ENCODE peak calls at places on chromosomes 4 and X, in seven cellular contexts. C is GM23338, F is testis, N is psoas muscle, Y is vagina, Z is adrenal gland, K is HCT116. D is an unnamed sample.

GRCh38 chr4:99815597-99816011 is 1.0 kb upstream of the DAPP1 start:
- DNase-seq in C (peak), F (no peak), N (no peak), Y (no peak), Z (no peak), K (peak), D (no peak)

GRCh38 chr4:11469900-11470708 is 41.4 kb upstream of the HS3ST1 start:
- DNase-seq in C (peak), F (no peak), N (no peak), Y (no peak), Z (no peak), K (no peak), D (no peak)

GRCh38 chr4:57763070-57763469 is 652.9 kb upstream of the IGFBP7 start:
- DNase-seq in C (peak), F (no peak), N (no peak), Y (no peak), Z (no peak), K (no peak), D (no peak)

GRCh38 chr4:119040711-119041185 is 94.9 kb upstream of the MYOZ2 start:
- DNase-seq in C (peak), F (no peak), N (peak), Y (no peak), Z (no peak), K (no peak), D (no peak)

GRCh38 chr4:122577808-122578781 is 42.8 kb downstream of the IL21 start:
- DNase-seq in C (peak), F (peak), N (no peak), Y (no peak), Z (peak), K (peak), D (no peak)

GRCh38 chrX:21225643-21226042 is 148.6 kb upstream of the CNKSR2 start:
- DNase-seq in C (no peak), F (no peak), N (no peak), Y (no peak), Z (no peak), K (no peak), D (no peak)

GRCh38 chr4:150236626-150237025 is 158.4 kb downstream of the DCLK2 start:
- DNase-seq in C (no peak), F (no peak), N (no peak), Y (no peak), Z (no peak), K (no peak), D (no peak)

GRCh38 chr4:1563241-1563640 is 120.9 kb downstream of the FAM53A start:
- DNase-seq in C (no peak), F (no peak), N (no peak), Y (no peak), Z (no peak), K (no peak), D (no peak)

GRCh38 chr4:134139188-134139587 is 62.4 kb downstream of the PABPC4L start:
- DNase-seq in C (no peak), F (no peak), N (no peak), Y (no peak), Z (no peak), K (no peak), D (no peak)

GRCh38 chr4:89509708-89510269 is 202.2 kb upstream of the GPRIN3 start:
- DNase-seq in C (no peak), F (no peak), N (no peak), Y (no peak), Z (no peak), K (no peak), D (no peak)
- H3K27ac ChIP-seq in C (no peak), F (no peak), N (no peak), Y (no peak), Z (no peak), K (no peak), D (no peak)

GRCh38 chrX:108221481-108221880 is 129.9 kb downstream of the ATG4A start:
- DNase-seq in C (no peak), F (peak), N (no peak), Y (no peak), Z (no peak), K (no peak), D (no peak)
- H3K27ac ChIP-seq in C (no peak), F (no peak), N (no peak), Y (peak), Z (no peak), K (no peak), D (no peak)

GRCh38 chrX:153879741-153880439 is 6.1 kb downstream of the L1CAM start:
- DNase-seq in C (no peak), F (no peak), N (peak), Y (no peak), Z (no peak), K (no peak), D (no peak)
- H3K27ac ChIP-seq in C (no peak), F (no peak), N (no peak), Y (no peak), Z (no peak), K (no peak), D (no peak)

GRCh38 chr4:104969394-104970066 is 177.1 kb upstream of the TET2 start:
- DNase-seq in C (no peak), F (no peak), N (no peak), Y (no peak), Z (no peak), K (no peak), D (no peak)
- H3K27ac ChIP-seq in C (no peak), F (no peak), N (no peak), Y (no peak), Z (no peak), K (no peak), D (no peak)

GRCh38 chrX:45849261-45849660 is 648.6 kb upstream of the DIPK2B start:
- DNase-seq in C (peak), F (no peak), N (no peak), Y (no peak), Z (no peak), K (peak), D (no peak)

GRCh38 chrX:45850775-45851433 is 650.2 kb upstream of the DIPK2B start:
- DNase-seq in C (peak), F (peak), N (peak), Y (no peak), Z (no peak), K (no peak), D (no peak)

GRCh38 chrX:45850197-45850774 is 649.6 kb upstream of the DIPK2B start:
- DNase-seq in C (peak), F (no peak), N (no peak), Y (no peak), Z (no peak), K (no peak), D (no peak)

GRCh38 chrX:45851434-45851991 is 650.8 kb upstream of the DIPK2B start:
- DNase-seq in C (peak), F (peak), N (peak), Y (no peak), Z (no peak), K (peak), D (peak)

GRCh38 chrX:45852884-45853283 is 652.2 kb upstream of the DIPK2B start:
- DNase-seq in C (peak), F (no peak), N (no peak), Y (no peak), Z (no peak), K (no peak), D (no peak)
- H3K27ac ChIP-seq in C (peak), F (no peak), N (no peak), Y (no peak), Z (no peak), K (peak), D (no peak)

DNA sequence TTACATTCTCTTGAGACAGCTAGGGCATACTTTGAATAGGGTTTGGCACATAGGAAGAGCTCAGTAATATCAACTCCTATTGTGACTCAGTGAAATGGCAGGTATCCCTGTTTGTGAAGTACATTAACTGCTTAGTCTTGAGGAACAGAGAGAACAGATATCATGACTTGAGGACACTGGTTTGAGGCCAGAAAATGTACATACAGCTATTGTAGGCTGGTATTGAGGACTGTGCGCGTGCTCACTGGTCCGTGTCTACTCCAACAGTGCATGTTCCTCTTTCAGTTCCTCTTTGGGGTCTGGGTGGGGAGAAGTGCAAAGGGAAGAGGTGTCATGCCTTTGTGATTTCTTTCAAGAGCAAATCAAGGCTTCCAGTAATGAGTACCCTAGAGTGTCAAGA is 34.6 kb upstream of the TBC1D9 start:
- DNase-seq in C (no peak), F (peak), N (peak), Y (no peak), Z (peak), K (no peak), D (no peak)
- H3K27ac ChIP-seq in C (no peak), F (no peak), N (no peak), Y (no peak), Z (peak), K (no peak), D (peak)

GRCh38 chrX:103503163-103503852 is 16.0 kb downstream of the RAB40A start:
- DNase-seq in C (peak), F (no peak), N (no peak), Y (no peak), Z (no peak), K (no peak), D (no peak)

GRCh38 chrX:103503853-103504207 is 15.5 kb downstream of the RAB40A start:
- DNase-seq in C (no peak), F (no peak), N (no peak), Y (no peak), Z (no peak), K (no peak), D (no peak)

DNA sequence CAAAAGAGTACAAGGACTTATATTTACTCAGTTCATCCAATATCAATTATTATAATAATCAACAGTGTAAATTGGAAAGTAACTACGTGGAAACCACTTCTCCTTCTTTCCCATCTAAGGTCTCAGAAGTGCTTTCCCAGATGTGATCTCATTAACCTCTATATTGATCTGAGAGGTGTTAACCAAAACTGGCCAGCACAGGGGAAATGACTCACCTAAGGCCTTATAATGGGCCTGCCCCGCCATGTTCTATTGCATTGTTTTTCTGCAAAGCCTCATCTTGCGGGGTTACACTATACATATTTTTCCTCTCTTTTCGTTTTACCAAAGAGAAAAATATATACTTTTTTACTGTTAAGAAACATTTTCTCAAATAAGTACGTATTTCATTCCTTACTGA is 20.5 kb downstream of the RAB40A start:
- DNase-seq in C (no peak), F (no peak), N (no peak), Y (no peak), Z (no peak), K (no peak), D (no peak)
- H3K27ac ChIP-seq in C (no peak), F (no peak), N (no peak), Y (no peak), Z (no peak), K (no peak), D (no peak)

DNA sequence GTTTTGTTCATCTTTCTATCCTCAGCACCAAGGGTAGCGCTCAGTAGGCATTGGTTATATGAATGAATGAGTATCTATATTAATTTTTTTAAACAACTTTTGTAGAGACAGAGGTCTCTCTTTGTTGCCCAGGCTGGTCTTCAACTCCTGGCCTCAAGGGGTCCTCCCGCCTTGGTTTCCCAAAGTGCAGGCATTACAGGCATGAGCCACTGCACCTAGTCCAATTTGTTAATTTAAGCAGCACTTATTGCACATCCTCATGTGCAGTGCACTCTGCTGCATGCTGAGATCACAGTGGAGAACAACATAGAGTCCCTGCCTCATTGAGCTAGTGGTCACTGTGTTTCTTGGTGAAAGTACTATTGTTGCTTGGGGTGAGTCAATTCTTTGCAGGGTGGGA is 94.4 kb downstream of the NHSL2 start:
- DNase-seq in C (no peak), F (no peak), N (no peak), Y (peak), Z (no peak), K (no peak), D (no peak)
- H3K27ac ChIP-seq in C (peak), F (no peak), N (no peak), Y (no peak), Z (no peak), K (no peak), D (no peak)

DNA sequence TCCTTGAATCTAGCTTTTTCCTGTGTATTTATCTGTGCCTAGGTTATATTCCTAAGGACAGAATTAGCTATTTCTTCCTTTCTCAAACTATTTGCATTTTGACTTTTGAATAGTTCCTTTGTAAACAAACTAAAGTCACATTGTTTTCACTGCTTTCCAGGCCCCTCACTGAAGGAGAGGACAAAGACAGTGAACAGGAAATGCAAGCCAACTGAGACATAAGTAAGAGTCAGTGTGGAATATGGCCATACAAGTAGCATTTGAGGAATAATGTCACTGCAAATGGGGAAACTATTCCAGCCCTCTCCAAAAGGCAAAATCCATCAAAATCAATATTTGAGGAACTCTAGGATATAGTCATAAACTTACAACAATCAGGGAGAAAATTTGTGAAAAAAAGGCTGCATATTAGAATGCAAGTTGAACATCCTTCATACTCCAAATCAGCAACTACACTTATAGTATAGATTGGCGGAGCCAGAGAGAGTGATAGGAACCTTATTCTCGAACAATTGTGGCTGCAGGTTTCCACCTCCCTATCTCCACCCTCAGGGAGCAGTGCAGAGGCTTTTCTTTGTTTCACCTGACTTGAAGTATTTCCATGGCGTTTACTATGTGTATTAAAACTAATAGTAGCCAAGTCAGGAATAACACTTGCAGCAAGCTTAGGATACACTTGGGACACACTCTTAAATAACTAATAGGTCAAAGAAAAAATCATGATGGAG is 1110.4 kb upstream of the ADGRL3 start:
- DNase-seq in C (peak), F (no peak), N (no peak), Y (no peak), Z (no peak), K (no peak), D (no peak)
- H3K27ac ChIP-seq in C (peak), F (no peak), N (no peak), Y (no peak), Z (no peak), K (no peak), D (no peak)